ENCODE peak calls at places on chromosomes 2 and 18, in eight cellular contexts. S, U, C, Y, V, A, H and J are unnamed samples.

GRCh38 chr2:127104166-127104660 is 2.7 kb downstream of the BIN1 start:
- DNase-seq in Y (no peak), A (peak; percentile 64), H (no peak), V (no peak), U (no peak), C (peak; percentile 10), S (no peak), J (no peak)

GRCh38 chr18:46346896-46347630 is 242.9 kb downstream of the HAUS1 start:
- DNase-seq in A (no peak), Y (no peak), V (no peak), U (no peak), H (no peak), C (no peak), S (no peak), J (no peak)

GRCh38 chr2:204486855-204487254 is 58.4 kb upstream of the PARD3B start:
- DNase-seq in V (no peak), H (no peak), U (no peak), A (no peak), S (no peak), Y (no peak), C (no peak), J (no peak)

GRCh38 chr2:170813611-170814550 is 2.8 kb upstream of the GAD1 start:
- DNase-seq in C (no peak), A (no peak), H (no peak), V (no peak), Y (no peak), S (no peak), U (peak; percentile 95), J (no peak)

GRCh38 chr2:217370391-217370790 is 510.5 kb upstream of the TNP1 start:
- DNase-seq in C (no peak), V (no peak), A (no peak), Y (no peak), S (no peak), U (no peak), H (no peak), J (no peak)

GRCh38 chr2:71748227-71748626 is 294.9 kb downstream of the DYSF start:
- DNase-seq in U (no peak), S (no peak), A (no peak), H (no peak), V (no peak), C (no peak), Y (no peak), J (no peak)

GRCh38 chr2:234570476-234570875 is 73.6 kb upstream of the ARL4C start:
- DNase-seq in S (no peak), V (no peak), H (no peak), A (no peak), Y (no peak), U (no peak), C (no peak), J (no peak)

GRCh38 chr2:15938803-15939555 is 1.4 kb upstream of the MYCN start:
- DNase-seq in Y (no peak), U (peak; percentile 84), S (no peak), C (no peak), H (no peak), A (no peak), V (no peak), J (no peak)

GRCh38 chr2:25340340-25340886 is 1.3 kb downstream of the DNMT3A start:
- DNase-seq in A (no peak), S (peak; percentile 57), Y (no peak), H (no peak), U (peak; percentile 47), C (no peak), V (no peak), J (no peak)

GRCh38 chr2:96095116-96095636 is 21.2 kb downstream of the ADRA2B start:
- DNase-seq in V (no peak), Y (no peak), U (no peak), A (no peak), C (no peak), H (peak; percentile 22), S (no peak), J (no peak)

GRCh38 chr18:2884706-2885285 is 38.0 kb downstream of the EMILIN2 start:
- DNase-seq in Y (no peak), A (no peak), S (no peak), H (no peak), V (no peak), U (no peak), C (no peak), J (no peak)

GRCh38 chr2:172208881-172209325 is 106.2 kb upstream of the DLX2 start:
- DNase-seq in A (no peak), Y (peak; percentile 57), U (no peak), C (no peak), V (no peak), S (no peak), H (no peak), J (no peak)

GRCh38 chr2:181553244-181553643 is 96.1 kb downstream of the ITGA4 start:
- DNase-seq in C (no peak), V (no peak), Y (no peak), S (no peak), U (no peak), H (no peak), A (no peak), J (no peak)

GRCh38 chr2:181554511-181554910 is 97.3 kb downstream of the ITGA4 start:
- DNase-seq in U (peak; percentile 50), V (no peak), Y (no peak), A (no peak), H (no peak), C (no peak), S (no peak), J (no peak)

GRCh38 chr2:181552808-181553207 is 95.6 kb downstream of the ITGA4 start:
- DNase-seq in S (no peak), Y (no peak), H (no peak), U (no peak), C (no peak), A (no peak), V (no peak), J (no peak)
- TF ChIP-seq POLR2AphosphoS5 in S (no peak), Y (no peak), H (no peak), U (no peak), C (no peak), A (no peak), V (no peak), J (no peak)

DNA sequence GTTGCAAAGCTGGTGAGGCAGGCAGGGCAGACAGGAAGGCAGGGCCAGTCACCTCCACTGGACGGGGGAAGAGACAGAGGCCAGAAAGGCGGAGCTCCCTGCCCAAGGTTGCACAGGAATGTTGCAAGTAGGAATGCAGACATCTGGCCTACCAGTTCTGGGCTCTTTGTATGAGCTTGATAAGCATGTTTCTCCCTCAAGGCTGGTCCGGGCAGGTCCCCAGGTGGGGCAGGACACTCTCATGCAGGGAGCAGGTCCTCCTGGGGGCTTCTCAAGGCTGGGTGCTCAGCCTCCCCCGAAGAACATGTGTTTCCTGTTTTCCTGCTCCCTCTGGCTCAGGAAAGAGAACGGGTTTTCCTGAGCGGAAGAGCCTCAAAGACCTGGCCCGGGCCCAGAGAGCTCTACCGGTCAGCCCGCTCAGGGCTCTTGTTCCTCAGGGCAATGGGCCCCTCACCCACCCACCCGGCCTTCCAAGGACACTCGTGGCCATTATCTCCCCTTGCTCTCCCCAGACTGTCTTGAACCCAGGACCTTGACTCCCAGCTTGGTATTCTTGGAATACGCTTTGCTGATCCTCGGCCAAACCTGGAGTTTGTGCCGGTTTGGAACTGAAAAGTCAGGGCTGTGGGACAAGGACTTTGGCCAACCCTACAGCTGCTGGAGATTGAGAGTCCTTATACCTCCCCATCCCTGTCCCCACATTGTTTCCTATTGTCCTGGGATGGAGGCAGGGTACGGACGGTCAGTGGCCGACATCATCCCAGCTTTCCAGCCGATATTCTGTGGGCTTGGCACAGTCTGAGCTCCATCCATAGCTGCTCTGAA is 87.7 kb upstream of the HAAO start:
- DNase-seq in Y (no peak), H (no peak), A (no peak), C (no peak), U (peak; percentile 24), V (no peak), S (no peak), J (no peak)
- TF ChIP-seq POLR2AphosphoS5 in Y (no peak), H (no peak), A (no peak), C (no peak), U (no peak), V (no peak), S (no peak), J (no peak)

GRCh38 chr18:79352432-79352831 is 43.3 kb upstream of the NFATC1 start:
- DNase-seq in S (no peak), Y (no peak), V (no peak), H (no peak), U (no peak), A (no peak), C (no peak), J (no peak)

GRCh38 chr18:79353238-79353637 is 42.5 kb upstream of the NFATC1 start:
- DNase-seq in V (no peak), A (no peak), S (no peak), C (no peak), U (peak; percentile 61), Y (no peak), H (no peak), J (no peak)

GRCh38 chr18:79355433-79356335 is 40.0 kb upstream of the NFATC1 start:
- DNase-seq in V (no peak), C (no peak), Y (no peak), U (no peak), A (no peak), H (no peak), S (no peak), J (no peak)

GRCh38 chr18:79354350-79354749 is 41.4 kb upstream of the NFATC1 start:
- DNase-seq in Y (no peak), S (no peak), C (no peak), H (no peak), V (no peak), U (no peak), A (no peak), J (no peak)

DNA sequence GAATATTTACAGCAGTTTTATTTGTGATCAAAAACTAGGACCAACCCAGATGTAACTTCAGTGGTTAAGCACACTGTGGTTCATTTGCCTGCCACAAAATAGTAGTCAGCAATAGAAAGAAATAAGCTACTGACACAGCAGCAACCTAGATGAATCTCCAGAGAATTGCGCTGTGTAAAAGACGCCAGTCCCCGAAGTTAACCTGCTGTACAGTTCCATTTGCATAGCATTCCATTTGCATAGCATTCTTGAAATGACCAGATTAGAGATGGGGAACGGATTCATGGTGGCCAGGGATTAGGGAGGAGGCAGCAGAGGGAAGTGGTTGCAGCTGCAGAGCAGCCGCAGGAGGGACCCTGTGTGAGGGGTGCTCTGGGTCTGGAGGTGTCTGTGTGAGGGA is 39.3 kb upstream of the NFATC1 start:
- DNase-seq in H (no peak), C (no peak), Y (no peak), U (no peak), A (no peak), S (no peak), V (no peak), J (no peak)
- TF ChIP-seq POLR2AphosphoS5 in H (no peak), C (no peak), Y (no peak), U (no peak), A (no peak), S (no peak), V (no peak), J (no peak)

DNA sequence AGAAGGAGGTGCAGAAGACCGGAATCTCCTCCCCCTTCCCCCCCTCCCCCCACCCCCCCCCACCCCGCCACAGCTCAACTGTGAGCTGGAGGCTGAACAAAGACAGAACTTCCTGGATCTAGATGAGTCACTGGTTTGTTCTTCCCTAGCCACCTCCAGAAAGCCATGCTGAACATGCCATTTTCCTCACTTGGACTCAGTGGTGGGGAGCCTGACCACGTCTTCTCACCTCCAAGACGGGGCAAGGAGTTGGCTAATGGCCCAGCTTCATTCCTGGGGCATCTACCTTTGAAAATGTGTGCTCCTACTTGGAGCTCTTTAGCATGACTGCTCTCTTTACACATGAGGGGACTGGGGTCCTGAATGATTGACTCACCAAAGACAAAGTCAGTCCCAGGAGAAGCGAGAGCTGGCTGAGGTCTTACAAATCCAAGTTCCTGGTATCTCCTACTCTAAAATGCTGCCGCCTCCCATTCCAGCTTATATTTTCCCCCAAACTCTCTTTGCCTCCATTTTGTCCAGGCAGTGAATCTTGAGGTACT is 22.6 kb upstream of the FZD5 start:
- DNase-seq in H (no peak), Y (peak; percentile 53), C (no peak), V (no peak), A (no peak), S (no peak), U (peak; percentile 36), J (no peak)
- TF ChIP-seq POLR2AphosphoS5 in H (peak; percentile 22), Y (peak; percentile 39), C (no peak), V (no peak), A (no peak), S (no peak), U (no peak), J (no peak)